ENCODE peak calls at places on chromosomes 6 and 20, in nine cellular contexts. B is K562, F is A549, G is GM12878, W is HepG2, R is GM23338, P is SK-N-SH, Q is HCT116, O is Panc1. Z is an unnamed sample.

GRCh38 chr6:130447374-130447773 is 81.6 kb downstream of the TMEM200A start:
- DNase-seq in B (no peak), F (no peak), G (no peak), W (no peak), R (no peak), P (no peak), Q (no peak), O (no peak), Z (no peak)

GRCh38 chr6:1686117-1687098 is 76.7 kb downstream of the FOXC1 start:
- DNase-seq in B (no peak), F (no peak), G (no peak), W (no peak), R (peak; percentile 32), P (peak; percentile 58), Q (no peak), O (peak; percentile 28), Z (no peak)

GRCh38 chr6:113306552-113307145 is 550.5 kb upstream of the MARCKS start:
- DNase-seq in B (peak; percentile 15), F (peak; percentile 0), G (peak; percentile 57), W (peak; percentile 62), R (peak; percentile 88), P (no peak), Q (peak; percentile 56), O (peak; percentile 45), Z (peak; percentile 3)

GRCh38 chr6:105620878-105621277 is 218.0 kb upstream of the PREP start:
- DNase-seq in B (no peak), F (no peak), G (no peak), W (no peak), R (no peak), P (no peak), Q (no peak), O (no peak), Z (no peak)

GRCh38 chr6:141401851-141402250 is 730.9 kb upstream of the GJE1 start:
- DNase-seq in B (no peak), F (no peak), G (no peak), W (no peak), R (no peak), P (no peak), Q (no peak), O (no peak), Z (no peak)

GRCh38 chr6:145175470-145175869 is 559.9 kb downstream of the EPM2A start:
- DNase-seq in B (no peak), F (no peak), G (no peak), W (no peak), R (no peak), P (no peak), Q (no peak), O (no peak), Z (no peak)

GRCh38 chr6:166870602-166871208 is 85.6 kb downstream of the RNASET2 start:
- DNase-seq in B (no peak), F (no peak), G (no peak), W (no peak), R (no peak), P (no peak), Q (no peak), O (no peak), Z (no peak)

GRCh38 chr20:52476074-52476751 is 284.6 kb upstream of the ZFP64 start:
- DNase-seq in B (no peak), F (no peak), G (no peak), W (no peak), R (no peak), P (no peak), Q (no peak), O (no peak), Z (no peak)

GRCh38 chr20:32358883-32359632 is 927 bp downstream of the ASXL1 start:
- DNase-seq in B (peak; percentile 91), F (peak; percentile 62), G (no peak), W (peak; percentile 85), R (peak; percentile 99), P (peak; percentile 92), Q (no peak), O (no peak), Z (peak; percentile 54)

GRCh38 chr6:296151-297122 is 4.2 kb downstream of the DUSP22 start:
- DNase-seq in B (no peak), F (no peak), G (peak; percentile 92), W (no peak), R (no peak), P (no peak), Q (no peak), O (no peak), Z (peak; percentile 48)

GRCh38 chr20:50569864-50570836 is 60.0 kb downstream of the PTPN1 start:
- DNase-seq in B (peak; percentile 35), F (no peak), G (peak; percentile 68), W (peak; percentile 33), R (peak; percentile 72), P (no peak), Q (peak; percentile 15), O (no peak), Z (no peak)

GRCh38 chr6:1654095-1654494 is 44.4 kb downstream of the FOXC1 start:
- DNase-seq in B (no peak), F (no peak), G (no peak), W (no peak), R (no peak), P (no peak), Q (no peak), O (no peak), Z (no peak)

GRCh38 chr20:25083773-25084615 is 2.1 kb upstream of the VSX1 start:
- DNase-seq in B (no peak), F (no peak), G (no peak), W (no peak), R (peak; percentile 42), P (no peak), Q (no peak), O (no peak), Z (no peak)
- H3K4me3 ChIP-seq in B (no peak overlapping the region), F (peak overlapping the region; percentile 43), G (no peak overlapping the region), W (no peak overlapping the region), R (peak overlapping the region; percentile 72), P (no peak overlapping the region), Q (peak overlapping the region; percentile 28), O (peak overlapping the region; percentile 67), Z (no peak overlapping the region)

GRCh38 chr6:27025351-27025750 is 222.2 kb upstream of the PRSS16 start:
- DNase-seq in B (no peak), F (no peak), G (no peak), W (no peak), R (no peak), P (no peak), Q (no peak), O (no peak), Z (no peak)
- TF ChIP-seq CTCF in B (no peak), F (no peak), G (no peak), W (no peak), R (no peak), P (no peak), Q (no peak), O (no peak), Z (no peak)

GRCh38 chr6:47355496-47355895 is 45.8 kb upstream of the TNFRSF21 start:
- DNase-seq in B (no peak), F (no peak), G (no peak), W (no peak), R (no peak), P (no peak), Q (no peak), O (no peak), Z (no peak)

GRCh38 chr6:47353822-47354221 is 44.1 kb upstream of the TNFRSF21 start:
- DNase-seq in B (no peak), F (no peak), G (no peak), W (no peak), R (no peak), P (no peak), Q (no peak), O (no peak), Z (peak; percentile 52)

GRCh38 chr6:47352966-47353365 is 43.3 kb upstream of the TNFRSF21 start:
- DNase-seq in B (no peak), F (no peak), G (no peak), W (no peak), R (no peak), P (no peak), Q (no peak), O (no peak), Z (no peak)

GRCh38 chr6:47349931-47350330 is 40.2 kb upstream of the TNFRSF21 start:
- DNase-seq in B (no peak), F (no peak), G (no peak), W (no peak), R (no peak), P (no peak), Q (no peak), O (no peak), Z (no peak)

GRCh38 chr6:47352169-47352568 is 42.5 kb upstream of the TNFRSF21 start:
- DNase-seq in B (no peak), F (no peak), G (no peak), W (peak; percentile 37), R (peak; percentile 53), P (peak; percentile 4), Q (no peak), O (no peak), Z (no peak)
- TF ChIP-seq REST in B (no peak), F (no peak), G (no peak), W (no peak), R (no peak), P (no peak), Q (no peak), O (no peak), Z (no peak)

DNA sequence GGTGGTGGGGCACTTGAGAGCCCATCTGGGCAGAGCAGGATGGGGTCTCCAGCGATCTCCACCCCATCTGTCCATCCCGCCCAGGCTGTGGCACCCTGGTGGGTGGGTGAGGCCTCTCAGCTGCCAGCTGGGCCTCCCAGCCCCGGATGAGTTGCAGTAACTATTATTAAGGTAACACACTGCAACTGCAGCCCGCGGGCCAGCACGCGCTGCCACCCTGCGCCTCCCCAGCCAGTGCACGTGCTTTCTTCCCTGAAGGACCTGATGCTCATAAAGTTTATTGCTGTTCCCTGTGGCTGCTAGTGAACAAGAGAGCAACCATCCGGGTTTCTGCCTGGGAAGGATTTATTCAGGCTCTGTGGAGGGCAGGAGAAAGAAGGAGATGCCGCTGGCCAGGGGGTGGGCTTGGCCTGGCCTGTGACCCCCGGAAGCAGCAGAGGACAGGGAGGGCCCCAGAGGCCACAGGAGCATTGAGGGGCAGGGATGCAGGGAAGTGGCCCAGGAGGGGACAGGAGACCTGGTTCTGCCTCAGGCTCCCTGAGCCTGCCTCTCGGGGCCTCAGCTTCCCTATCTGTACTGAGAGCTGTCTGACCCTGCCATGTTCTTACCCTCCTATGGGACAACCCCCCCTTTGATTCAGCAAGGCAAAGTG is 1.7 kb downstream of the IP6K3 start:
- DNase-seq in B (no peak), F (no peak), G (no peak), W (no peak), R (no peak), P (no peak), Q (no peak), O (no peak), Z (no peak)
- H3K4me3 ChIP-seq in B (no peak overlapping the region), F (no peak overlapping the region), G (no peak overlapping the region), W (no peak overlapping the region), R (no peak overlapping the region), P (no peak overlapping the region), Q (no peak overlapping the region), O (no peak overlapping the region), Z (no peak overlapping the region)

Z was measured in HL-60.